ENCODE peak calls at places on chromosomes 7 and 10, in seven cellular contexts. M is central memory CD4-positive, alpha-beta T cell; Y is right cardiac atrium; K is HTR-8/SVneo; P is hypothalamus; S is T1000; Q is cardiac fibroblast. N is an unnamed sample.

GRCh38 chr10:99975942-99976809 is 33.6 kb downstream of the DNMBP start:
- DNase-seq in M (no peak), Y (no peak), K (no peak), P (no peak), S (no peak), Q (peak; percentile 90), N (no peak)

GRCh38 chr7:50782376-50783208 is at the start of gene GRB10:
- DNase-seq in M (no peak), Y (peak; percentile 80), K (no peak), P (peak; percentile 69), S (peak; percentile 22), Q (peak; percentile 42), N (no peak)

GRCh38 chr7:157690833-157691382 is 354.1 kb downstream of the DNAJB6 start:
- DNase-seq in M (no peak), Y (peak; percentile 81), K (no peak), P (peak; percentile 82), S (no peak), Q (peak; percentile 79), N (no peak)

GRCh38 chr7:19112290-19113000 is 5.0 kb downstream of the TWIST1 start:
- DNase-seq in M (no peak), Y (peak; percentile 28), K (no peak), P (no peak), S (no peak), Q (peak; percentile 68), N (no peak)

GRCh38 chr7:51620690-51621089 is 304.1 kb upstream of the COBL start:
- DNase-seq in M (no peak), Y (no peak), K (no peak), P (no peak), S (no peak), Q (no peak), N (no peak)

GRCh38 chr7:85806321-85806720 is 619.5 kb upstream of the SEMA3D start:
- DNase-seq in M (no peak), Y (no peak), K (no peak), P (no peak), S (no peak), Q (no peak), N (no peak)

GRCh38 chr7:94286111-94286510 is 108.6 kb upstream of the COL1A2 start:
- DNase-seq in M (no peak), Y (no peak), K (no peak), P (no peak), S (no peak), Q (peak; percentile 80), N (no peak)

GRCh38 chr10:31583358-31583757 is 264.3 kb downstream of the ZEB1 start:
- DNase-seq in M (no peak), Y (no peak), K (no peak), P (peak; percentile 12), S (no peak), Q (no peak), N (no peak)

GRCh38 chr7:116809636-116810266 is 52.6 kb upstream of the CAPZA2 start:
- DNase-seq in M (peak; percentile 9), Y (no peak), K (peak; percentile 41), P (no peak), S (no peak), Q (peak; percentile 80), N (peak; percentile 46)

GRCh38 chr7:92973964-92974363 is 137.6 kb upstream of the CDK6 start:
- DNase-seq in M (no peak), Y (no peak), K (peak; percentile 10), P (no peak), S (no peak), Q (no peak), N (no peak)